ENCODE peak calls at places on chromosome 10, in four cellular contexts. T is AG10803, K is GM10248, N is left ventricle myocardium inferior. E is an unnamed sample.
A peak's percentile ranks its signal among the peaks of the same experiment; 100 is the strongest.

GRCh38 chr10:28300027-28300426 is 2.8 kb downstream of the MPP7 start:
- DNase-seq in K (no peak), N (no peak), T (no peak), E (no peak)

GRCh38 chr10:129870926-129871660 is 93.0 kb downstream of the EBF3 start:
- DNase-seq in N (no peak), T (peak; percentile 53), K (no peak), E (no peak)

GRCh38 chr10:120597902-120598301 is 140.9 kb downstream of the PLPP4 start:
- DNase-seq in N (no peak), K (no peak), T (no peak), E (no peak)

GRCh38 chr10:132232553-132232949 is 45.8 kb downstream of the DPYSL4 start:
- DNase-seq in N (peak; percentile 42), T (no peak), K (no peak), E (no peak)

GRCh38 chr10:113056030-113056429 is 106.0 kb downstream of the TCF7L2 start:
- DNase-seq in N (no peak), K (no peak), T (no peak), E (no peak)

GRCh38 chr10:34689053-34689452 is 126.0 kb downstream of the PARD3 start:
- DNase-seq in N (no peak), K (no peak), T (peak; percentile 71), E (no peak)

GRCh38 chr10:13741438-13741837 is 154.7 kb downstream of the PRPF18 start:
- DNase-seq in K (no peak), T (no peak), N (no peak), E (no peak)

GRCh38 chr10:71584902-71585578 is 134.5 kb downstream of the C10orf105 start:
- DNase-seq in K (no peak), T (no peak), N (no peak), E (no peak)

GRCh38 chr10:116836087-116836486 is 13.2 kb upstream of the ENO4 start:
- DNase-seq in T (no peak), K (no peak), N (no peak), E (no peak)

GRCh38 chr10:79158402-79159097 is 89.8 kb downstream of the ZMIZ1 start:
- DNase-seq in K (no peak), N (no peak), T (no peak), E (no peak)

GRCh38 chr10:91766676-91767075 is 31.6 kb upstream of the TNKS2 start:
- DNase-seq in T (no peak), K (no peak), N (no peak), E (no peak)

GRCh38 chr10:92131271-92131820 is 159.5 kb downstream of the CPEB3 start:
- DNase-seq in T (no peak), N (no peak), K (no peak), E (no peak)

GRCh38 chr10:132163278-132163765 is 23.4 kb upstream of the DPYSL4 start:
- DNase-seq in N (no peak), K (peak; percentile 46), T (no peak), E (peak; percentile 62)

GRCh38 chr10:115898242-115898641 is 374.8 kb downstream of the GFRA1 start:
- DNase-seq in N (no peak), T (no peak), K (no peak), E (no peak)

GRCh38 chr10:29647483-29647882 is 12.7 kb upstream of the SVIL start:
- DNase-seq in T (no peak), N (no peak), K (no peak), E (no peak)

GRCh38 chr10:119253433-119254174 is 46.2 kb downstream of the GRK5 start:
- DNase-seq in T (peak; percentile 95), K (no peak), N (peak; percentile 75), E (peak; percentile 54)

GRCh38 chr10:33142290-33142689 is 184.3 kb upstream of the ITGB1 start:
- DNase-seq in K (no peak), T (no peak), N (peak; percentile 44), E (no peak)

GRCh38 chr10:95429639-95430038 is 131.5 kb downstream of the SORBS1 start:
- DNase-seq in K (no peak), N (no peak), T (no peak), E (no peak)

GRCh38 chr10:94279835-94280709 is 82.7 kb downstream of the NOC3L start:
- DNase-seq in T (peak; percentile 63), N (peak; percentile 35), K (peak; percentile 48), E (peak; percentile 36)

GRCh38 chr10:73413108-73413527 is 740 bp downstream of the ANXA7 start:
- DNase-seq in K (peak; percentile 65), T (no peak), N (no peak), E (peak; percentile 67)

GRCh38 chr10:131640045-131640644 is 260.7 kb upstream of the PPP2R2D start:
- DNase-seq in K (no peak), T (no peak), N (no peak), E (no peak)

GRCh38 chr10:73251683-73252444 is 580 bp downstream of the MRPS16 start:
- DNase-seq in K (no peak), T (no peak), N (no peak), E (no peak)

GRCh38 chr10:4780782-4781181 is 45.2 kb upstream of the AKR1E2 start:
- DNase-seq in T (peak; percentile 67), N (no peak), K (no peak), E (no peak)

GRCh38 chr10:66747451-66747850 is 178.4 kb upstream of the LRRTM3 start:
- DNase-seq in T (peak; percentile 72), K (no peak), N (no peak), E (no peak)

GRCh38 chr10:7484456-7485266 is 73.8 kb upstream of the SFMBT2 start:
- DNase-seq in T (no peak), N (no peak), K (peak; percentile 44), E (no peak)

GRCh38 chr10:11874568-11875182 is 51.5 kb downstream of the PROSER2 start:
- DNase-seq in N (peak; percentile 48), K (peak; percentile 63), T (no peak), E (peak; percentile 78)

GRCh38 chr10:95171336-95171735 is 22.7 kb upstream of the ACSM6 start:
- DNase-seq in T (no peak), K (no peak), N (no peak), E (no peak)

GRCh38 chr10:35912615-35913170 is 270.6 kb upstream of the FZD8 start:
- DNase-seq in N (no peak), T (peak; percentile 84), K (no peak), E (no peak)

GRCh38 chr10:103781329-103782061 is 73.9 kb downstream of the SH3PXD2A start:
- DNase-seq in K (no peak), N (no peak), T (peak; percentile 99), E (no peak)

GRCh38 chr10:31932838-31933237 is 4.2 kb upstream of the ARHGAP12 start:
- DNase-seq in K (no peak), N (no peak), T (no peak), E (no peak)

GRCh38 chr10:62690703-62691102 is 113.8 kb upstream of the ADO start:
- DNase-seq in K (no peak), T (no peak), N (no peak), E (no peak)

GRCh38 chr10:69631566-69631965 is 1.5 kb downstream of the FAM241B start:
- DNase-seq in T (no peak), N (no peak), K (no peak), E (no peak)

DNA sequence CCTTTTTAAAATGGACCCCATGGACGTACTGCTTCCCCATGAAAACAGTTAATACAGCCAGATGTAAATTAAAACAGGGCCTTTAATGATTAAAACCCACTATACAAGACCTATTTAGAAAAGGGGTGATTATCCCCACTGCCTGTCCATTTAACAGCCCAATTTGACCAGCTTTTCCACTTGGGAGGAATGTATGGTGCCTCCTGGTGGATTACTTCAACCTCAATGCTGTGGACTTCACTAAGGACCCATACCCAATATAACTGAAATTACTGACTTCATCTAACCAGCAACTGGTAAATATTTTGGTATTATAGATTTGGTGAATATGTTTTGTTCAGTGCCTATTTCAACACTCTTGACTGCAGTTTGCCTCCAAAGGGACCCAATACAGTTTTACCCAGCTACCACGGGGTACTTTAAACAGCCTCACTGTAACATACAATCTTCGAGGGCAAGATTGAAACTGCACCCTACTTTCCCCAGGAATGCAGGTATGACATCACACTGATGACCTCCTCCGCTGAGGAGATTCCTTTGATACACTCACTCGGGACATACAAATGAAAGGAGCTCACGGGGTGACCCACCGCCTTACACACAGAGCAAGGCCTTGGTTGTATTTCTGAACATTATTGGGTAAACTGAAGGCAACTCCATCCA is 192.8 kb downstream of the DNAJC1 start:
- DNase-seq in N (no peak), T (no peak), K (no peak), E (no peak)
- TF ChIP-seq CTCF in N (no peak), T (no peak), K (no peak), E (no peak)

DNA sequence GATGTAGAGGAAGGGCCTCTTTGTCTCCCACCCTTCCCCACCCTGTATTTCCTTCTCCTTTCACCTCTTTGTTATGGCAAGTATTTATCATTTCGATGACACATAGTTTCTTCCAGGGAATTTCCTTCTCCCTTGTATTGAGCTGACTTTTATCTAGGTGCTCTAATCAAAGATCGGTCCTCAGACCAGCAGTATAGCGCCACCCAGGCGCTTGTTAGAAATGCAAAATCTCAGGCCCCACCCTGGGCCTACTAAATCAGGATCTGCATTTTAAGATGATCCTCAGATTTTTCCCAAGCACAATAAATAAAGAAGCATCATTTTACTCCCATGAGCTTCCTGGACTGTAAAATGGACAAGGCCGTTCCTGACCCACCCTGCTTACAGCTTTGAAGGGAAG is 12.0 kb upstream of the GOT1 start:
- DNase-seq in N (no peak), K (no peak), T (no peak), E (no peak)
- TF ChIP-seq CTCF in N (no peak), K (no peak), T (no peak), E (no peak)

DNA sequence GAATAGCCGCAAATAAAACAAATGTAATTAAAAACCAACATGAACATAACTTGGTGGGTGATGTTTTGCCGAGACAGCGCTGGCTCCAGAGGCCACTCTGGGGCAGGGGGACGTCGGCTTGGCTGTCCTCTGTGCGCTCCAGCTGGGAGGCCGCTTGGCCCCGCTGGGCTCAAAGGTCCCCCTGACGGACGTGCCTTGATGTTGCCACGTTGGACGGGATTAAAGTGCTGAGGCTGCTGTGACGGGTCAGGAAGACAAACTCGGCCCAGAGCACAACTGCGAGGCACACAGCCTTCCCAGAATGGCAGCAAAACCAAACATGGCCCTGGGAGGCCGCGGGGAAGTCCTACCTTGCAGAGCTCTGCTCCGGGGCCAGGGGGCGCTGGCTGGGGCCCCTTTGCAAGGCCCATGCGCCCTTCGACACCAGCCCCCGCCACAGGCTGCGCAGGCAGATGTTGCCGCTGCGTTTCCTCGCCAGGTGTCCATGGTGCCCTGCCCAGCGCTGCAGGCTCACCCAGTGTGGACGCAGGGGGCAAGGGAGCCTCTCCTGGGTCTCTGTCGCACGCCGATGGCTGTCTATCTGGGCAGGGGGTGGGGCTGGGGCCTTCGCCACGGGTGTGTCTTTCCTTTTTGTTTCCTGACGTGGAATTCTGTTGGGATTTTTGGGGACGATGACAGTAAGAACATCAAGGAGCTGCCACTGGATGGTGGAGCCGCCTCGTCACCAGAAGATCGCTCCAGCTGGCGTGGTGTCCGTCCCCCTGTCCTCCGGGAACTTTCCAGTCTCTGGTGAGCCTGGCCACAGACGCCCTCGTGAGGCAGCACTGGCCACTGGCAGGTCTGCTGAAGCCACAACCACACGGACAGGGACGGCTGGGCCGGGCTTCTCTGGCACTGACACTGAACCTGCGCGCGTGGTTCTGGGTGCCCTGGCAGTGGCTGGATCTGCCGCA is 99.6 kb upstream of the DIP2C start:
- DNase-seq in T (peak; percentile 62), K (no peak), N (peak; percentile 76), E (peak; percentile 80)
- TF ChIP-seq CTCF in T (peak; percentile 63), K (peak; percentile 73), N (peak; percentile 79), E (no peak)

GRCh38 chr10:75593690-75594556 is 162.5 kb downstream of the LRMDA start:
- DNase-seq in N (no peak), T (no peak), K (no peak), E (no peak)
- TF ChIP-seq CTCF in N (peak; percentile 35), T (no peak), K (no peak), E (no peak)

E was measured in GM13976.